ENCODE peak calls at places on chromosomes 13 and 19, in four cellular contexts. H, I, O and D are unnamed samples.

GRCh38 chr13:26623125-26623524 is 65.6 kb downstream of the WASF3 start:
- DNase-seq in H (no peak), I (no peak), O (no peak), D (no peak)

GRCh38 chr19:38076337-38076736 is 147.7 kb downstream of the DPF1 start:
- DNase-seq in H (no peak), I (no peak), O (no peak), D (no peak)

GRCh38 chr13:91922969-91923592 is 524.7 kb downstream of the GPC5 start:
- DNase-seq in H (no peak), I (no peak), O (no peak), D (no peak)

GRCh38 chr13:21234537-21234936 is 58.1 kb downstream of the MRPL57 start:
- DNase-seq in H (peak), I (no peak), O (no peak), D (no peak)

GRCh38 chr13:67023088-67023893 is 206.8 kb downstream of the PCDH9 start:
- DNase-seq in H (no peak), I (peak), O (no peak), D (no peak)

GRCh38 chr13:105969761-105970160 is 565.7 kb downstream of the EFNB2 start:
- DNase-seq in H (no peak), I (peak), O (no peak), D (no peak)

GRCh38 chr19:35704218-35704617 is at the start of gene ZBTB32:
- DNase-seq in H (no peak), I (no peak), O (no peak), D (peak)

GRCh38 chr13:24153979-24154378 is 6.5 kb upstream of the SPATA13 start:
- DNase-seq in H (no peak), I (no peak), O (no peak), D (no peak)

GRCh38 chr13:35909837-35910236 is 221.3 kb downstream of the DCLK1 start:
- DNase-seq in H (no peak), I (no peak), O (no peak), D (peak)